ENCODE peak calls at places on chromosomes 12 and 14, in four cellular contexts. O, K, T and Y are unnamed samples.
A peak's percentile ranks its signal among the peaks of the same experiment; 100 is the strongest.

GRCh38 chr14:63986789-63987533 is 134.2 kb downstream of the SYNE2 start:
- DNase-seq in K (no peak), T (no peak), O (no peak), Y (no peak)

GRCh38 chr12:45232771-45233372 is 17.0 kb downstream of the ANO6 start:
- DNase-seq in K (peak; percentile 37), O (peak; percentile 54), T (peak; percentile 92), Y (no peak)

GRCh38 chr12:21169878-21170472 is 39.0 kb downstream of the SLCO1B1 start:
- DNase-seq in T (peak; percentile 5), K (no peak), O (no peak), Y (no peak)

GRCh38 chr12:91222746-91223145 is 40.1 kb upstream of the DCN start:
- DNase-seq in T (no peak), K (no peak), O (no peak), Y (no peak)

GRCh38 chr12:57127101-57127709 is 1.1 kb upstream of the LRP1 start:
- DNase-seq in T (peak; percentile 70), K (peak; percentile 65), O (peak; percentile 73), Y (peak; percentile 19)

GRCh38 chr12:124814741-124815613 is 48.7 kb downstream of the SCARB1 start:
- DNase-seq in T (no peak), K (no peak), O (no peak), Y (no peak)

GRCh38 chr14:54564071-54564798 is 2.7 kb upstream of the SAMD4A start:
- DNase-seq in K (no peak), T (peak; percentile 24), O (no peak), Y (no peak)

GRCh38 chr12:48358937-48359509 is 8.3 kb upstream of the ZNF641 start:
- DNase-seq in K (no peak), T (no peak), O (no peak), Y (no peak)

GRCh38 chr14:89004195-89004594 is 179.7 kb downstream of the TTC8 start:
- DNase-seq in O (no peak), T (no peak), K (no peak), Y (no peak)

GRCh38 chr12:11944321-11944720 is 126.4 kb upstream of the BCL2L14 start:
- DNase-seq in K (no peak), O (no peak), T (no peak), Y (no peak)

GRCh38 chr14:50067723-50068495 is 48.5 kb downstream of the VCPKMT start:
- DNase-seq in K (no peak), O (no peak), T (peak; percentile 40), Y (no peak)

GRCh38 chr14:71686677-71687076 is 245.6 kb upstream of the RGS6 start:
- DNase-seq in O (peak; percentile 80), K (peak; percentile 26), T (no peak), Y (no peak)

GRCh38 chr14:44112774-44113460 is 394.2 kb downstream of the FSCB start:
- DNase-seq in K (no peak), T (no peak), O (no peak), Y (no peak)

GRCh38 chr12:4286771-4287317 is 13.3 kb downstream of the CCND2 start:
- DNase-seq in K (no peak), O (no peak), T (no peak), Y (no peak)

GRCh38 chr14:58280954-58281787 is 17.2 kb upstream of the ARID4A start:
- DNase-seq in T (peak; percentile 28), O (peak; percentile 51), K (no peak), Y (no peak)

GRCh38 chr12:109087250-109087649 is 6.0 kb downstream of the ALKBH2 start:
- DNase-seq in O (no peak), T (no peak), K (no peak), Y (no peak)

GRCh38 chr14:98961191-98961590 is 310.8 kb downstream of the BCL11B start:
- DNase-seq in T (no peak), K (no peak), O (no peak), Y (no peak)

GRCh38 chr12:52604859-52605258 is 3.6 kb upstream of the KRT72 start:
- DNase-seq in K (no peak), O (no peak), T (no peak), Y (no peak)

GRCh38 chr12:80257920-80258319 is 158.6 kb downstream of the OTOGL start:
- DNase-seq in K (no peak), O (no peak), T (no peak), Y (no peak)

GRCh38 chr14:66117600-66117999 is 368.6 kb upstream of the CCDC196 start:
- DNase-seq in T (peak; percentile 19), K (no peak), O (no peak), Y (no peak)

GRCh38 chr14:68295316-68295816 is 475.8 kb downstream of the RAD51B start:
- DNase-seq in K (no peak), O (peak; percentile 73), T (no peak), Y (no peak)

GRCh38 chr12:128783129-128783574 is 40.6 kb downstream of the SLC15A4 start:
- DNase-seq in O (peak; percentile 30), T (no peak), K (no peak), Y (no peak)

GRCh38 chr12:51821423-51822260 is 26.9 kb downstream of the FIGNL2 start:
- DNase-seq in T (no peak), K (peak; percentile 22), O (no peak), Y (peak; percentile 15)

GRCh38 chr12:41910578-41911331 is 233.9 kb downstream of the GXYLT1 start:
- DNase-seq in O (no peak), K (no peak), T (no peak), Y (no peak)

GRCh38 chr12:46556105-46556559 is 183.6 kb upstream of the SLC38A2 start:
- DNase-seq in O (no peak), K (no peak), T (peak; percentile 19), Y (no peak)

GRCh38 chr14:30214456-30215090 is 286.9 kb upstream of the PRKD1 start:
- DNase-seq in O (no peak), K (no peak), T (peak; percentile 14), Y (no peak)

GRCh38 chr12:34396861-34397590 is 374.7 kb downstream of the ALG10 start:
- DNase-seq in K (peak; percentile 2), T (no peak), O (peak; percentile 4), Y (peak; percentile 7)
- H3K9me3 ChIP-seq in K (no peaks in the 10 kb centered on the region), T (no peaks in the 10 kb centered on the region), O (no peaks in the 10 kb centered on the region), Y (no peaks in the 10 kb centered on the region)

GRCh38 chr14:101965145-101965531 is 765 bp downstream of the DYNC1H1 start:
- DNase-seq in O (peak; percentile 55), K (peak; percentile 68), T (no peak), Y (peak; percentile 43)
- H3K9me3 ChIP-seq in O (no peaks in the 10 kb centered on the region), K (no peaks in the 10 kb centered on the region), T (no peaks in the 10 kb centered on the region), Y (no peaks in the 10 kb centered on the region)

GRCh38 chr12:133220521-133220920 is 15.2 kb downstream of the ANHX start:
- DNase-seq in K (no peak), T (no peak), O (no peak), Y (no peak)
- H3K9me3 ChIP-seq in K (peaks cover 13% of the 10 kb centered on the region), T (peaks cover 81% of the 10 kb centered on the region), O (no peaks in the 10 kb centered on the region), Y (peaks cover 12% of the 10 kb centered on the region)

DNA sequence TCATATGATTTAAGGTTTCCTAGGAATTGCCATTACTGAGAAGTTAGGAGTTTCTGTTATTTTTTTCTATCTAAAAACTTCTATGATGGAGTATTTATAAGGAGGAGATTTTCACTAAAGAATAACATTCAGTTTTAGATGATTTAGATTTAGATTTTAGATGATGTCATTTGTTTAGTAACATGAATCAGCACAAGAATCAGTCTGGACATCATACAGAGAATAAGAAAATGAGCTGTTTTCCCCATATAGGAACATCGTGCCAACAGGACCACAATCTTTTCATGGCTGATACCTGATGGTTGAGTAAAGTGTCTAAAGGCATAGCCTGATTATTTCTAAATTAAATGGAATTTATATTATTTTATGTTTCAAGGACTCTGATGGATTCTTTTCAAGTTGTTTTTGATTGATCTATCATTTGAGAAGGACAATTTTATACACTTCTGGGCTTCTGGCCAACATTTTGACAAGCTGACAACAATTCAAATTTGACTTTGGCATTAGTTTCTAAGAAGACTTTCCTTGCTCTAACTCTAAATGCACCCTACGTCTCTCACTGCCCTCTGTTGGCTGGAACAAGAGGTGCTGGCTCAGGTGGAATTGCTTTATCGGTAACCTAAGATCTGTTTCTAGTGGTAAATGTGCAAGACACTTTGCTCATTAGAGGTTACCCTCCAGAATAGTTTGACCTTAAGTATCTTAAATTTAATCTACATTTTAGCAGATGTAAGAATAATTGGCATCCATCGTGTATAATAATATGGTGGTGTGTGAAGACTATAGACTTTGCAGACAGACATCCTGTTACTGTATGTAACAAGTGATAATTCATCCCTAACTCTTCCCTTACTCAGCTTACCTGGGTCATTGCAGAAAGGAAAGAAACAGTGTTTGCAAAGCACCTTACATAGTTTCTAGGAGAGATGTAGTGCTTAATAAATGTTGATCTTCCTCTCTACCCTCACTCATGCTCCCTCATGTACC is 42.8 kb upstream of the CPSF6 start:
- DNase-seq in K (no peak), O (no peak), T (no peak), Y (no peak)
- H3K9me3 ChIP-seq in K (peaks cover 12% of the 10 kb centered on the region), O (no peaks in the 10 kb centered on the region), T (peaks cover 24% of the 10 kb centered on the region), Y (peaks cover 13% of the 10 kb centered on the region)

DNA sequence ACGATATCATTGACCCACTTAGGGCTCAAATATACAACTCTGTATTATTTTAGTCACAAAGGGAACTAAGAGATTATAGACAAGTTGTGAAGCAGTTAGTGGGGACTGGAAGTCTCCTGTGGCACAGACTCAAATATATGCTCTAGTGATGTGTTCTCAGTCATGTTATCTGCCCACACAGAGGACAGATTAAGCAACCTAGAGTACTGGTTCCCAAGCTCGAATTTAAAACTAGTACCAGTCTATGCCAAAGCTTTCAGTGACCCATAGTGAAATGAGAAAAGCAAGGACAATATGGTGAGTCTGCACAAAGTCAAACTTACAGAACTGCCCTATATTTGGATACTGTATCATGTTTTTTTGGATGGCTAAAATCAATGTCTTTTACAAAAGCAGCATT is 389.3 kb downstream of the DIO2 start:
- DNase-seq in K (no peak), T (no peak), O (no peak), Y (no peak)
- H3K9me3 ChIP-seq in K (no peaks in the 10 kb centered on the region), T (no peaks in the 10 kb centered on the region), O (no peaks in the 10 kb centered on the region), Y (no peaks in the 10 kb centered on the region)

GRCh38 chr12:30640392-30640791 is 55.3 kb downstream of the IPO8 start:
- DNase-seq in O (no peak), T (no peak), K (no peak), Y (no peak)
- H3K9me3 ChIP-seq in O (no peaks in the 10 kb centered on the region), T (no peaks in the 10 kb centered on the region), K (no peaks in the 10 kb centered on the region), Y (no peaks in the 10 kb centered on the region)

DNA sequence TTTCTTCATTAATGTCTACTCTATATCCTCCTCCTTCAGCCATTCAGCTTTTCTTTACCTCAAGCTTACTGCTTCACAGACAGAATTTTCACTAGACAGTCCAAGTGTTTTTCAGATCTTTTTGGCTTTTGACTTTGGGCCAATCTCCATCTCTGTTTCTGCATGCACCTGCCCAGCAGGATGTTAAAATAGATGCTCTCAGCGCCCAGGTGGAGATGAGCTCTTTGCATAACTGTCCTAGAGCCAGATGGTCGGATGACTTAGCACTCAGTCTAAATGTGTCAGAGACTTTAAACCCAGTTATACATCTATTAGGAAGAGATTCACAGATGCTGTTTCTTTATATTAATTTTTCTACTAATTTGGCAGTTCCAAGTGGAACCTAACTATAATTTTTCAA is 80.3 kb upstream of the SSTR1 start:
- DNase-seq in T (no peak), K (no peak), O (no peak), Y (no peak)
- H3K9me3 ChIP-seq in T (no peaks in the 10 kb centered on the region), K (no peaks in the 10 kb centered on the region), O (no peaks in the 10 kb centered on the region), Y (no peaks in the 10 kb centered on the region)

GRCh38 chr12:132945806-132946506 is 10.2 kb downstream of the ZNF605 start:
- DNase-seq in K (no peak), T (no peak), O (no peak), Y (no peak)

GRCh38 chr12:132942611-132943010 is 13.5 kb downstream of the ZNF605 start:
- DNase-seq in O (no peak), T (no peak), K (no peak), Y (no peak)

GRCh38 chr12:132949936-132950837 is 5.9 kb downstream of the ZNF605 start:
- DNase-seq in K (no peak), O (no peak), T (no peak), Y (no peak)

GRCh38 chr12:132948146-132949066 is 7.7 kb downstream of the ZNF605 start:
- DNase-seq in K (no peak), O (no peak), T (no peak), Y (no peak)

GRCh38 chr12:132946507-132946820 is 9.6 kb downstream of the ZNF605 start:
- DNase-seq in O (no peak), K (no peak), T (no peak), Y (no peak)
- H3K9me3 ChIP-seq in O (peaks cover 58% of the 10 kb centered on the region), K (peaks cover 89% of the 10 kb centered on the region), T (peaks cover 96% of the 10 kb centered on the region), Y (peaks cover 5% of the 10 kb centered on the region)